ENCODE peak calls at places on chromosomes 1 and 21, in four cellular contexts. One of them, this sample, is unnamed.

GRCh38 chr21:24594082-24594481 is 1013.2 kb downstream of the MRPL39 start:
- DNase-seq in K562: no peak
- DNase-seq in neural progenitor cell: no peak
- DNase-seq in OCI-LY7: no peak
- DNase-seq in this sample: no peak

GRCh38 chr1:115838426-115838804 is 2.5 kb downstream of the NHLH2 start:
- DNase-seq in K562: no peak
- DNase-seq in neural progenitor cell: peak; percentile 33
- DNase-seq in OCI-LY7: no peak
- DNase-seq in this sample: peak; percentile 42

GRCh38 chr1:168556647-168557046 is 12.8 kb upstream of the XCL2 start:
- DNase-seq in K562: no peak
- DNase-seq in neural progenitor cell: no peak
- DNase-seq in OCI-LY7: no peak
- DNase-seq in this sample: no peak

GRCh38 chr1:19460535-19461351 is 24.6 kb downstream of the CAPZB start:
- DNase-seq in K562: peak; percentile 71
- DNase-seq in neural progenitor cell: no peak
- DNase-seq in OCI-LY7: no peak
- DNase-seq in this sample: no peak

GRCh38 chr1:46605242-46605641 is 1.2 kb upstream of the MKNK1 start:
- DNase-seq in K562: no peak
- DNase-seq in neural progenitor cell: no peak
- DNase-seq in OCI-LY7: no peak
- DNase-seq in this sample: no peak

GRCh38 chr21:28801906-28802305 is 190.8 kb downstream of the LTN1 start:
- DNase-seq in K562: no peak
- DNase-seq in neural progenitor cell: no peak
- DNase-seq in OCI-LY7: no peak
- DNase-seq in this sample: no peak

GRCh38 chr1:22107126-22107525 is 35.8 kb downstream of the WNT4 start:
- DNase-seq in K562: no peak
- DNase-seq in neural progenitor cell: no peak
- DNase-seq in OCI-LY7: no peak
- DNase-seq in this sample: no peak

GRCh38 chr1:218817747-218818146 is 355.9 kb upstream of the LYPLAL1 start:
- DNase-seq in K562: no peak
- DNase-seq in neural progenitor cell: no peak
- DNase-seq in OCI-LY7: no peak
- DNase-seq in this sample: no peak

GRCh38 chr1:98374098-98374497 is 287.4 kb upstream of the SNX7 start:
- DNase-seq in K562: no peak
- DNase-seq in neural progenitor cell: no peak
- DNase-seq in OCI-LY7: no peak
- DNase-seq in this sample: no peak

GRCh38 chr1:86748622-86749373 is 44.4 kb downstream of the SH3GLB1 start:
- DNase-seq in K562: no peak
- DNase-seq in neural progenitor cell: no peak
- DNase-seq in OCI-LY7: no peak
- DNase-seq in this sample: no peak

GRCh38 chr1:248696261-248696660 is 6.3 kb downstream of the OR14I1 start:
- DNase-seq in K562: no peak
- DNase-seq in neural progenitor cell: no peak
- DNase-seq in OCI-LY7: peak; percentile 48
- DNase-seq in this sample: no peak

GRCh38 chr1:59619576-59619975 is 195.2 kb upstream of the HOOK1 start:
- DNase-seq in K562: no peak
- DNase-seq in neural progenitor cell: no peak
- DNase-seq in OCI-LY7: no peak
- DNase-seq in this sample: no peak

GRCh38 chr1:153945795-153946621 is 510 bp downstream of the DENND4B start:
- DNase-seq in K562: peak; percentile 86
- DNase-seq in neural progenitor cell: peak; percentile 57
- DNase-seq in OCI-LY7: peak; percentile 96
- DNase-seq in this sample: peak; percentile 96

GRCh38 chr1:234718509-234719453 is 108.8 kb upstream of the IRF2BP2 start:
- DNase-seq in K562: no peak
- DNase-seq in neural progenitor cell: no peak
- DNase-seq in OCI-LY7: no peak
- DNase-seq in this sample: no peak

DNA sequence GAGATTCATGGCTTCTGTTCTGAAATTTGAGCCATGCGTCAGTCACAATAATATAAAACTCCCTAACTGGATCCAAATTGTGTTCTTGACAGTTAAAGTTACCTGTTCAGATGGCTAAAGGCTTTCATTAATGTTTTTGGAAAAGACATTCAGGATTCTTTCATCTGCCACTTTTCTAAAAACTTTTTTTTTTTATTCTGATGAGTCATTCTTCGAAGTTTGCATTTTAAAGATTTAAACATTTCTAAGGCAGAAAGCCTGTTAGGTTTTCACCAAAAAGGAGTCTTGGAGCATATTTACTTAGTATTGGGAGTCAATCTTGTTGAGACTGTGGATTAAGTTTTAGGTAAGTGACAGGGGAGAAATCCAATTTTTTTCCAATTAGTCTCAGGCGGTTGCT is 18.9 kb upstream of the SDC3 start:
- DNase-seq in K562: no peak
- DNase-seq in neural progenitor cell: no peak
- DNase-seq in OCI-LY7: no peak
- DNase-seq in this sample: no peak
- TF ChIP-seq CTCF in K562: no peak
- TF ChIP-seq CTCF in neural progenitor cell: no peak
- TF ChIP-seq CTCF in OCI-LY7: no peak
- TF ChIP-seq CTCF in this sample: no peak

DNA sequence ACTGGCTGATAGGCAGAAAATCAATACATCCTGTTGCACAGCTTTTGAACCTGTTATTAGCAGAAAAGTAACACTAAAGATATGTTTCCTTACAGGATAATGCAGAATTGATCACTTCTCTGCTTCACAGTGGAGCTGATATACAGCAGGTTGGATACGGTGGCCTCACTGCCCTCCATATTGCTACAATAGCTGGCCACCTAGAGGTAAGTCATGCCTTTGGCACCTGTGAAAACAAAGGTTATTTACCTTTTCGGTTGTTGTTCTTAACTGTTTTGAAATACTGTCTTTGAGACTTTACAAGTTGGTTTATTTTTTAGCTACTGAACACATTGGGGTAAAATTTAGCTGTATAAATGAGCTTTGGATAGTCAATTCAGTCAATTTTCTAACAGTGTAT is 36.3 kb downstream of the TNNI3K start:
- DNase-seq in K562: no peak
- DNase-seq in neural progenitor cell: no peak
- DNase-seq in OCI-LY7: no peak
- DNase-seq in this sample: no peak
- H3K27ac ChIP-seq in K562: no peak overlapping the region
- H3K27ac ChIP-seq in neural progenitor cell: no peak overlapping the region
- H3K27ac ChIP-seq in OCI-LY7: no peak overlapping the region
- H3K27ac ChIP-seq in this sample: no peak overlapping the region

GRCh38 chr21:26153758-26154157 is 16.8 kb downstream of the APP start:
- DNase-seq in K562: no peak
- DNase-seq in neural progenitor cell: no peak
- DNase-seq in OCI-LY7: no peak
- DNase-seq in this sample: no peak

GRCh38 chr21:26146681-26147080 is 23.9 kb downstream of the APP start:
- DNase-seq in K562: no peak
- DNase-seq in neural progenitor cell: no peak
- DNase-seq in OCI-LY7: no peak
- DNase-seq in this sample: no peak

GRCh38 chr21:26147535-26147934 is 23.0 kb downstream of the APP start:
- DNase-seq in K562: no peak
- DNase-seq in neural progenitor cell: peak; percentile 63
- DNase-seq in OCI-LY7: no peak
- DNase-seq in this sample: no peak

GRCh38 chr21:26148071-26148470 is 22.5 kb downstream of the APP start:
- DNase-seq in K562: no peak
- DNase-seq in neural progenitor cell: peak; percentile 73
- DNase-seq in OCI-LY7: no peak
- DNase-seq in this sample: peak; percentile 75

DNA sequence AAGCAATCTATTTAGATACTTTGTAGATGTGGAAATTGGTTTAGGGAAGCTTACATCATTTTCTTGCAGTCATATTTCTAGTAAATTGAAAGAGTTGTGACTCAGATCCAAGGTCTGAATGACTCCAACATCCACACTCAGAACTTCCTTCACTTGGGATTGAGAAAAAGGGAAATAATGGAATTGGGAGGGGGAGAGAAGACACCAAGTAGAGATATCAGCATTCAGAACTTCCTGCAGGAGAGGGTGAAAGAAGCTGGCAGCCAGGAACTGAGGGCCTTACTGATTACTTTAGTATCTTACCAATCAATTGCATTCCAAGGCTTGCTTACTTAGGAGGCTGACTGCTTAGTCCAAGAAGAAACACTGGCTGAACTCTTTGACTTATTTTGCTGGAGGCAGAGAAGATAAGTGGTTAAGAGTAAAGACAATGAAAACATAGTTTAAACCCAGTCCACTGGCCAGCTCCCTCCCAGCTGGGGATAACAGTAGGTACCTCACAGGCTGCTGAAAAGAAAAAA is 21.7 kb downstream of the APP start:
- DNase-seq in K562: no peak
- DNase-seq in neural progenitor cell: peak; percentile 48
- DNase-seq in OCI-LY7: no peak
- DNase-seq in this sample: no peak
- H3K4me1 ChIP-seq in K562: no peaks in the 10 kb centered on the region
- H3K4me1 ChIP-seq in neural progenitor cell: peaks cover 37% of the 10 kb centered on the region
- H3K4me1 ChIP-seq in OCI-LY7: no peaks in the 10 kb centered on the region
- H3K4me1 ChIP-seq in this sample: peaks cover 22% of the 10 kb centered on the region

GRCh38 chr1:63971557-63971956 is 197.7 kb downstream of the ROR1 start:
- DNase-seq in K562: no peak
- DNase-seq in neural progenitor cell: no peak
- DNase-seq in OCI-LY7: no peak
- DNase-seq in this sample: no peak

GRCh38 chr1:63969461-63969893 is 195.7 kb downstream of the ROR1 start:
- DNase-seq in K562: no peak
- DNase-seq in neural progenitor cell: no peak
- DNase-seq in OCI-LY7: no peak
- DNase-seq in this sample: no peak

GRCh38 chr1:63966016-63966415 is 192.2 kb downstream of the ROR1 start:
- DNase-seq in K562: no peak
- DNase-seq in neural progenitor cell: no peak
- DNase-seq in OCI-LY7: no peak
- DNase-seq in this sample: no peak

GRCh38 chr1:63967901-63968300 is 194.1 kb downstream of the ROR1 start:
- DNase-seq in K562: no peak
- DNase-seq in neural progenitor cell: no peak
- DNase-seq in OCI-LY7: no peak
- DNase-seq in this sample: no peak

GRCh38 chr1:63968663-63969460 is 195.0 kb downstream of the ROR1 start:
- DNase-seq in K562: no peak
- DNase-seq in neural progenitor cell: no peak
- DNase-seq in OCI-LY7: no peak
- DNase-seq in this sample: no peak
- TF ChIP-seq CTCF in K562: no peak
- TF ChIP-seq CTCF in neural progenitor cell: no peak
- TF ChIP-seq CTCF in OCI-LY7: no peak
- TF ChIP-seq CTCF in this sample: no peak

GRCh38 chr1:111419037-111419436 is 8.5 kb downstream of the OVGP1 start:
- DNase-seq in K562: no peak
- DNase-seq in neural progenitor cell: no peak
- DNase-seq in OCI-LY7: no peak
- DNase-seq in this sample: no peak

GRCh38 chr1:111422546-111423391 is 4.8 kb downstream of the OVGP1 start:
- DNase-seq in K562: no peak
- DNase-seq in neural progenitor cell: no peak
- DNase-seq in OCI-LY7: no peak
- DNase-seq in this sample: peak; percentile 74

GRCh38 chr1:111424281-111424680 is 3.3 kb downstream of the OVGP1 start:
- DNase-seq in K562: no peak
- DNase-seq in neural progenitor cell: no peak
- DNase-seq in OCI-LY7: no peak
- DNase-seq in this sample: no peak

GRCh38 chr1:111417755-111418154 is 9.8 kb downstream of the OVGP1 start:
- DNase-seq in K562: no peak
- DNase-seq in neural progenitor cell: no peak
- DNase-seq in OCI-LY7: no peak
- DNase-seq in this sample: no peak

DNA sequence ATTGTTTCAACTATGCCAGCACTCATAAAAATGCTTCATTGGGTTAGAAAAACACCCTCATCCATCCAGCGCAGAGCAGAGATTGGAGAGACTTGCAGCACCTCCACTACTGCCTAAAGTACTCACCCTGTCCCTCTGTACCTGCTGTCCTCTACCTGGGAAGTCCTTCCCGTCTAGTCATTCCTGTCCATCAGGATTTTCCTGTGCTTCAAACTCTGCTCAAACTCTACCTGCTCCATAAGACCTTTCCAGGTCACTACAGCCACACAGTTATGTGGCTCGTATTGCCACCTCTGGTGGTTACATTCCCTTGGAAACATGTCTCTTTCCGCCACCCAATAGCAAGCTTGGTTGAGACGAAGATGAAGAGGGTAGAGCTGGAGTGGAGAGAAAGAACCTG is 7.2 kb downstream of the OVGP1 start:
- DNase-seq in K562: no peak
- DNase-seq in neural progenitor cell: no peak
- DNase-seq in OCI-LY7: no peak
- DNase-seq in this sample: no peak
- H3K27ac ChIP-seq in K562: no peak overlapping the region
- H3K27ac ChIP-seq in neural progenitor cell: no peak overlapping the region
- H3K27ac ChIP-seq in OCI-LY7: no peak overlapping the region
- H3K27ac ChIP-seq in this sample: no peak overlapping the region

DNA sequence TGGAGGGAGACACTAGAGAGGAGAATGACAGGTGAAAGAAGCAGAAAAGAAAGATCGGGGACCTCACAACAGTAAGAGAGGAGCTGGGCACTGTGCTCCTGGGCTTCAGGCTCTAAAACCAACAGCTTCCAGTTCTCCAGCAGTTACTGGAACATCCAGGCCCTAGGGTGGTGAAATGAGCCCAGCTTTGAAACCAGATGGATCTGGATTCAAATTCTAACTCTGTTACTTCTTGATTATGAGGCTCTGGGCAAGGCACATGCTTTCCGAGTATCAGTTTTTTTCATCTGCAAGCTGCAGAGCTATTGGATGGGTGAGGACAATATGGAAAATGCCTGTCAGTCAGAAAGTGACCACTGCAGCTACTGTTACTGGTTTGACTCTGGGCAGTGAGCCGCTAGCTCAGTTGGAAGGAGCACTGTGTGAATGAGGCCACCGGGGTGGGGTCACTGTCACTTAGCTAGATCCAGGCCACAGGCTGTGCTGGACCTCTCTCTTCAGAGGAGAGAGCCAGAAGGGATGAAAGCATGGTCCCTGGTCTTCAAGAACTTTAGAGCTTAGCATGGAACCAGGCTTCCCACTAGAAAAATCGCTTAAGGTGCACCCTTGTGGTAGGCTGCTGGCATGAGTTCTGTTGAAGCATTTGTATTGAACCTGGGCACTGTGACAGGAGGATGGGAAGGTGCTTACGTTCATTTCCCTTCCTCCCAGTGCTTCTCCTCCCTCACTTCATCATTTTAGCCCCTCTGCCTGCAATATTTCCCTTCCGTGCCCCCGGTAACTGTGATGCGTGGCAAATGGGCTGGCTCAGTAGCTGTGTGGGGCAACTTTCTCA is 12.2 kb downstream of the PLEKHO1 start:
- DNase-seq in K562: no peak
- DNase-seq in neural progenitor cell: peak; percentile 25
- DNase-seq in OCI-LY7: peak; percentile 70
- DNase-seq in this sample: no peak
- H3K4me1 ChIP-seq in K562: peaks cover 53% of the 10 kb centered on the region
- H3K4me1 ChIP-seq in neural progenitor cell: peaks cover 25% of the 10 kb centered on the region
- H3K4me1 ChIP-seq in OCI-LY7: peaks cover 92% of the 10 kb centered on the region
- H3K4me1 ChIP-seq in this sample: peaks cover 19% of the 10 kb centered on the region

This sample was measured in kidney.